ENCODE peak calls at places on chromosomes 5 and 9, in ten cellular contexts. C is H9, A is T-cell, P is ELR, L is cardiac septum, K is midbrain, R is neural progenitor cell, W is small intestine, M is ELF-1, F is NCI-H2081. V is an unnamed sample.
A peak's percentile ranks its signal among the peaks of the same experiment; 100 is the strongest.

GRCh38 chr5:72531496-72532190 is 24.4 kb upstream of the ZNF366 start:
- DNase-seq in R (no peak), M (peak; percentile 68), P (no peak), C (no peak), A (no peak), L (no peak), W (no peak), K (peak; percentile 0), F (no peak), V (no peak)

GRCh38 chr5:30604648-30605262 is 588.7 kb upstream of the CDH6 start:
- DNase-seq in C (no peak), R (no peak), M (no peak), W (no peak), A (no peak), P (no peak), F (no peak), L (no peak), K (no peak), V (peak; percentile 9)

GRCh38 chr5:33611882-33612281 is 171.1 kb downstream of the TARS1 start:
- DNase-seq in W (no peak), A (no peak), P (peak; percentile 74), C (no peak), L (no peak), F (no peak), M (no peak), K (no peak), R (no peak), V (no peak)

GRCh38 chr5:37471666-37472197 is 92.6 kb downstream of the WDR70 start:
- DNase-seq in C (no peak), L (no peak), A (no peak), R (no peak), M (no peak), K (no peak), F (no peak), W (no peak), P (no peak), V (no peak)

GRCh38 chr5:14580037-14581034 is 1.3 kb upstream of the OTULINL start:
- DNase-seq in L (no peak), R (no peak), M (no peak), P (peak; percentile 30), F (peak; percentile 58), C (no peak), K (no peak), W (peak; percentile 86), A (no peak), V (peak; percentile 48)

GRCh38 chr5:135008981-135009735 is 24.9 kb downstream of the PITX1 start:
- DNase-seq in M (no peak), W (no peak), A (no peak), P (no peak), L (peak; percentile 64), F (peak; percentile 15), C (peak; percentile 27), R (no peak), K (no peak), V (peak; percentile 65)

GRCh38 chr9:14752271-14752670 is 29.7 kb upstream of the CER1 start:
- DNase-seq in M (no peak), K (no peak), R (no peak), W (peak; percentile 2), L (no peak), C (no peak), A (no peak), P (no peak), F (no peak), V (peak; percentile 34)

GRCh38 chr5:1167361-1167727 is 34.1 kb upstream of the SLC6A19 start:
- DNase-seq in A (no peak), R (no peak), F (no peak), K (no peak), P (no peak), C (no peak), M (no peak), W (no peak), L (no peak), V (no peak)

GRCh38 chr9:136629879-136630661 is 32.6 kb upstream of the EGFL7 start:
- DNase-seq in C (peak; percentile 84), F (no peak), L (peak; percentile 86), W (peak; percentile 57), R (peak; percentile 90), M (peak; percentile 87), A (peak; percentile 39), P (peak; percentile 56), K (peak; percentile 45), V (peak; percentile 50)

GRCh38 chr5:89956838-89957237 is 452.7 kb downstream of the CETN3 start:
- DNase-seq in K (no peak), F (no peak), W (no peak), L (no peak), A (no peak), R (no peak), C (no peak), P (no peak), M (no peak), V (no peak)

GRCh38 chr9:93346240-93347112 is 105.0 kb upstream of the FAM120A start:
- DNase-seq in L (no peak), K (peak; percentile 37), P (no peak), C (no peak), W (no peak), R (peak; percentile 80), F (no peak), A (no peak), M (peak; percentile 39), V (no peak)

GRCh38 chr5:149365418-149365817 is 7.6 kb downstream of the PCYOX1L start:
- DNase-seq in K (no peak), P (peak; percentile 38), W (no peak), M (no peak), F (no peak), A (no peak), L (no peak), C (no peak), R (no peak), V (no peak)

GRCh38 chr5:39519566-39520231 is 94.9 kb upstream of the DAB2 start:
- DNase-seq in R (no peak), A (no peak), P (peak; percentile 48), W (no peak), K (no peak), M (no peak), F (no peak), C (no peak), L (no peak), V (no peak)

GRCh38 chr9:97508852-97509251 is 7.4 kb downstream of the TMOD1 start:
- DNase-seq in K (no peak), C (no peak), P (no peak), L (no peak), W (no peak), A (no peak), M (no peak), R (no peak), F (no peak), V (no peak)

GRCh38 chr5:52989781-52990530 is 804 bp downstream of the ITGA2 start:
- DNase-seq in A (no peak), L (no peak), K (peak; percentile 75), C (peak; percentile 58), M (peak; percentile 40), F (no peak), P (peak; percentile 69), R (peak; percentile 67), W (peak; percentile 57), V (peak; percentile 40)

GRCh38 chr9:33227741-33228140 is 12.2 kb upstream of the SPINK4 start:
- DNase-seq in A (no peak), C (no peak), F (no peak), R (no peak), P (no peak), K (no peak), M (peak; percentile 46), W (no peak), L (no peak), V (no peak)

GRCh38 chr9:125663127-125663526 is 43.9 kb downstream of the MAPKAP1 start:
- DNase-seq in R (no peak), W (peak; percentile 11), L (no peak), P (peak; percentile 94), C (no peak), M (no peak), A (no peak), K (no peak), F (no peak), V (no peak)

GRCh38 chr9:68507098-68507795 is 33.4 kb downstream of the TMEM252 start:
- DNase-seq in P (peak; percentile 48), F (peak; percentile 6), L (no peak), M (no peak), W (peak; percentile 29), A (no peak), K (peak; percentile 29), R (peak; percentile 16), C (no peak), V (no peak)

GRCh38 chr5:111385970-111386831 is 126.1 kb downstream of the STARD4 start:
- DNase-seq in K (no peak), A (no peak), L (no peak), M (no peak), F (peak; percentile 77), W (no peak), C (no peak), P (no peak), R (no peak), V (peak; percentile 34)

GRCh38 chr9:130940693-130941576 is 1.9 kb upstream of the FIBCD1 start:
- DNase-seq in F (peak; percentile 86), W (peak; percentile 89), C (peak; percentile 97), P (peak; percentile 51), A (peak; percentile 36), R (peak; percentile 83), L (peak; percentile 82), M (peak; percentile 94), K (peak; percentile 5), V (peak; percentile 84)

GRCh38 chr5:140694276-140694675 is 3.0 kb downstream of the HARS2 start:
- DNase-seq in A (no peak), C (no peak), M (no peak), P (no peak), W (no peak), L (no peak), K (no peak), R (no peak), F (no peak), V (no peak)

V was measured in NCI-H345.